ENCODE peak calls at places on chromosomes 4 and X, in five cellular contexts. B, Y, T, M and U are unnamed samples.

GRCh38 chr4:86935833-86936721 is 1.3 kb downstream of the AFF1 start:
- DNase-seq in B (peak), Y (peak), M (peak), T (peak), U (peak)

GRCh38 chr4:68654946-68655721 is 15.3 kb downstream of the UGT2B15 start:
- DNase-seq in B (no peak), Y (no peak), T (no peak), M (no peak), U (no peak)

GRCh38 chrX:21989415-21989814 is 42.7 kb upstream of the PHEX start:
- DNase-seq in Y (no peak), B (no peak), M (no peak), T (no peak), U (no peak)

GRCh38 chr4:183966371-183966770 is 61.3 kb downstream of the STOX2 start:
- DNase-seq in B (no peak), M (no peak), T (no peak), Y (no peak), U (no peak)

GRCh38 chr4:69210911-69211310 is 3.6 kb downstream of the UGT2B11 start:
- DNase-seq in B (no peak), M (no peak), Y (no peak), T (no peak), U (no peak)

GRCh38 chr4:89111833-89112563 is 665 bp downstream of the TIGD2 start:
- DNase-seq in T (peak), M (no peak), Y (no peak), B (no peak), U (peak)

GRCh38 chr4:85591361-85592098 is 116.6 kb downstream of the ARHGAP24 start:
- DNase-seq in B (no peak), Y (no peak), M (no peak), T (no peak), U (no peak)

GRCh38 chr4:56637791-56638190 is 43.3 kb downstream of the HOPX start:
- DNase-seq in Y (no peak), T (no peak), M (no peak), B (no peak), U (no peak)

GRCh38 chrX:119410027-119410819 is 11.1 kb downstream of the SLC25A43 start:
- DNase-seq in T (peak), B (no peak), M (no peak), Y (no peak), U (no peak)

GRCh38 chr4:174580597-174580996 is 58.3 kb upstream of the HPGD start:
- DNase-seq in M (no peak), Y (no peak), B (no peak), T (peak), U (no peak)

GRCh38 chrX:54358424-54359211 is 772 bp upstream of the WNK3 start:
- DNase-seq in T (peak), B (peak), Y (no peak), M (peak), U (peak)

GRCh38 chrX:134551365-134552095 is 91.6 kb downstream of the HPRT1 start:
- DNase-seq in Y (no peak), T (peak), B (no peak), M (no peak), U (peak)

GRCh38 chr4:43242611-43243010 is 350.1 kb downstream of the GRXCR1 start:
- DNase-seq in M (no peak), B (no peak), Y (no peak), T (peak), U (no peak)

GRCh38 chrX:97787849-97788248 is 904.1 kb downstream of the RPA4 start:
- DNase-seq in B (no peak), Y (no peak), T (no peak), M (no peak), U (no peak)

GRCh38 chrX:134592303-134592702 is 66.0 kb downstream of the PLAC1 start:
- DNase-seq in T (no peak), M (no peak), Y (no peak), B (no peak), U (no peak)

GRCh38 chr4:173025131-173025530 is 143.5 kb upstream of the GALNT7 start:
- DNase-seq in T (peak), Y (no peak), M (peak), B (no peak), U (peak)

GRCh38 chr4:41505161-41505653 is 32.8 kb upstream of the LIMCH1 start:
- DNase-seq in T (no peak), M (no peak), B (no peak), Y (no peak), U (no peak)

GRCh38 chrX:43688586-43688985 is 32.5 kb downstream of the MAOA start:
- DNase-seq in T (no peak), B (no peak), Y (no peak), M (no peak), U (no peak)

GRCh38 chr4:815464-816146 is 10.3 kb downstream of the CPLX1 start:
- DNase-seq in B (no peak), T (no peak), M (no peak), Y (no peak), U (no peak)

GRCh38 chrX:115940888-115941332 is 229.6 kb upstream of the AGTR2 start:
- DNase-seq in Y (peak), T (peak), B (no peak), M (no peak), U (peak)

GRCh38 chr4:123922847-123923246 is 526.3 kb downstream of the SPRY1 start:
- DNase-seq in B (no peak), M (no peak), Y (no peak), T (peak), U (no peak)

GRCh38 chrX:101452051-101452450 is 33.2 kb upstream of the ARMCX4 start:
- DNase-seq in Y (no peak), M (no peak), B (no peak), T (no peak), U (no peak)

GRCh38 chr4:10619220-10619619 is 65.3 kb downstream of the CLNK start:
- DNase-seq in Y (no peak), T (no peak), B (no peak), M (no peak), U (no peak)